ENCODE peak calls at places on chromosomes 4 and X, in seven cellular contexts. E, J, L, Y, K, D and Q are unnamed samples.

GRCh38 chrX:103585421-103586313 is at the start of gene TCEAL4:
- DNase-seq in E (peak; percentile 37), J (peak; percentile 37), L (peak; percentile 20), Y (no peak), K (peak; percentile 71), D (peak; percentile 28), Q (peak; percentile 71)

GRCh38 chrX:81195712-81196111 is 6.0 kb downstream of the HMGN5 start:
- DNase-seq in E (peak; percentile 72), J (peak; percentile 33), L (peak; percentile 40), Y (no peak), K (peak; percentile 38), D (peak; percentile 46), Q (peak; percentile 19)

GRCh38 chr4:574346-575161 is 1.5 kb downstream of the TMEM271 start:
- DNase-seq in E (no peak), J (no peak), L (no peak), Y (no peak), K (no peak), D (no peak), Q (peak; percentile 78)

GRCh38 chr4:116585240-116585639 is 500.1 kb downstream of the TRAM1L1 start:
- DNase-seq in E (no peak), J (no peak), L (no peak), Y (no peak), K (no peak), D (no peak), Q (no peak)

GRCh38 chr4:79300280-79300679 is 25.6 kb downstream of the NAA11 start:
- DNase-seq in E (no peak), J (no peak), L (no peak), Y (no peak), K (no peak), D (no peak), Q (no peak)

GRCh38 chrX:154098551-154098950 is 1.0 kb upstream of the MECP2 start:
- DNase-seq in E (no peak), J (no peak), L (no peak), Y (no peak), K (no peak), D (no peak), Q (no peak)

GRCh38 chrX:34338046-34338445 is 205.9 kb upstream of the FAM47A start:
- DNase-seq in E (no peak), J (no peak), L (no peak), Y (no peak), K (no peak), D (no peak), Q (no peak)

GRCh38 chr4:165428957-165429356 is 50.1 kb downstream of the CPE start:
- DNase-seq in E (no peak), J (no peak), L (no peak), Y (no peak), K (no peak), D (no peak), Q (no peak)

GRCh38 chr4:105619193-105619931 is 66.9 kb downstream of the ARHGEF38 start:
- DNase-seq in E (no peak), J (no peak), L (no peak), Y (no peak), K (peak; percentile 30), D (no peak), Q (no peak)

GRCh38 chrX:7068939-7069367 is 78.6 kb upstream of the STS start:
- DNase-seq in E (no peak), J (no peak), L (peak; percentile 67), Y (no peak), K (peak; percentile 65), D (no peak), Q (peak; percentile 62)

GRCh38 chrX:115642895-115643530 is 82.0 kb downstream of the PLS3 start:
- DNase-seq in E (peak; percentile 56), J (no peak), L (peak; percentile 66), Y (peak; percentile 19), K (peak; percentile 48), D (peak; percentile 67), Q (no peak)

GRCh38 chrX:31337332-31337731 is 265.5 kb upstream of the FTHL17 start:
- DNase-seq in E (no peak), J (no peak), L (no peak), Y (no peak), K (no peak), D (no peak), Q (no peak)

GRCh38 chr4:95572304-95572991 is 23.7 kb upstream of the UNC5C start:
- DNase-seq in E (no peak), J (no peak), L (peak; percentile 60), Y (no peak), K (no peak), D (peak; percentile 79), Q (no peak)

GRCh38 chr4:121408-122084 is 2.8 kb upstream of the ZNF718 start:
- DNase-seq in E (no peak), J (peak; percentile 47), L (no peak), Y (no peak), K (no peak), D (no peak), Q (no peak)

GRCh38 chr4:182975806-182976205 is 58.6 kb upstream of the DCTD start:
- DNase-seq in E (no peak), J (no peak), L (peak; percentile 90), Y (no peak), K (peak; percentile 22), D (peak; percentile 93), Q (no peak)

GRCh38 chrX:37378830-37379229 is 29.7 kb downstream of the PRRG1 start:
- DNase-seq in E (no peak), J (no peak), L (no peak), Y (no peak), K (no peak), D (no peak), Q (no peak)

GRCh38 chrX:123088930-123089329 is 95.1 kb upstream of the GRIA3 start:
- DNase-seq in E (no peak), J (no peak), L (no peak), Y (no peak), K (no peak), D (no peak), Q (no peak)

GRCh38 chr4:2186133-2186864 is 55.6 kb downstream of the HAUS3 start:
- DNase-seq in E (peak; percentile 29), J (no peak), L (no peak), Y (no peak), K (no peak), D (peak; percentile 29), Q (peak; percentile 76)

GRCh38 chr4:42083816-42084215 is 68.6 kb downstream of the BEND4 start:
- DNase-seq in E (no peak), J (no peak), L (no peak), Y (no peak), K (no peak), D (peak; percentile 9), Q (no peak)

GRCh38 chrX:40778861-40779575 is 43.7 kb upstream of the MED14 start:
- DNase-seq in E (no peak), J (no peak), L (peak; percentile 11), Y (no peak), K (no peak), D (peak; percentile 12), Q (no peak)

DNA sequence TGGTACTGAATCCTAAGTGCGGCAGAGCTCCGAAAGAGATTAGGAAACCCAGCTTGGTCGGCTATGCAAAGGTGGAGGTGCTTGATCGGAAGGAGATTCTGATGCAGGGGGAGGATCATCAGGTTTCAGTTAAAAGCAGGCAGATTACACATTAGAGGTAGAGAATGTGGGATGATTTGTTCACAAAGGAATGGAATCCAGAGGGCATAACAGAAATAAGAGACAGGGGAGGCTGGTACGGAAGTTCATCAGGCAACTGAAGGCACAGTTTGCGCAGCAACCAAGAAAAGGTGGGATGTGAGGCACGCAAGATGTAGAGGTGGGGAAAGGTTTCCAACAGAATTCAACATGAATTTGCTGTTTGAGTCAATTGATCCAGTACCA is 432 bp upstream of the ZNF330 start:
- DNase-seq in E (no peak), J (no peak), L (no peak), Y (no peak), K (no peak), D (no peak), Q (peak; percentile 24)
- H3K4me3 ChIP-seq in E (peak overlapping the region; percentile 99), J (peak overlapping the region; percentile 88), L (peak overlapping the region; percentile 88), Y (peak overlapping the region; percentile 92), K (peak overlapping the region; percentile 87), D (no peak overlapping the region), Q (no peak overlapping the region)

DNA sequence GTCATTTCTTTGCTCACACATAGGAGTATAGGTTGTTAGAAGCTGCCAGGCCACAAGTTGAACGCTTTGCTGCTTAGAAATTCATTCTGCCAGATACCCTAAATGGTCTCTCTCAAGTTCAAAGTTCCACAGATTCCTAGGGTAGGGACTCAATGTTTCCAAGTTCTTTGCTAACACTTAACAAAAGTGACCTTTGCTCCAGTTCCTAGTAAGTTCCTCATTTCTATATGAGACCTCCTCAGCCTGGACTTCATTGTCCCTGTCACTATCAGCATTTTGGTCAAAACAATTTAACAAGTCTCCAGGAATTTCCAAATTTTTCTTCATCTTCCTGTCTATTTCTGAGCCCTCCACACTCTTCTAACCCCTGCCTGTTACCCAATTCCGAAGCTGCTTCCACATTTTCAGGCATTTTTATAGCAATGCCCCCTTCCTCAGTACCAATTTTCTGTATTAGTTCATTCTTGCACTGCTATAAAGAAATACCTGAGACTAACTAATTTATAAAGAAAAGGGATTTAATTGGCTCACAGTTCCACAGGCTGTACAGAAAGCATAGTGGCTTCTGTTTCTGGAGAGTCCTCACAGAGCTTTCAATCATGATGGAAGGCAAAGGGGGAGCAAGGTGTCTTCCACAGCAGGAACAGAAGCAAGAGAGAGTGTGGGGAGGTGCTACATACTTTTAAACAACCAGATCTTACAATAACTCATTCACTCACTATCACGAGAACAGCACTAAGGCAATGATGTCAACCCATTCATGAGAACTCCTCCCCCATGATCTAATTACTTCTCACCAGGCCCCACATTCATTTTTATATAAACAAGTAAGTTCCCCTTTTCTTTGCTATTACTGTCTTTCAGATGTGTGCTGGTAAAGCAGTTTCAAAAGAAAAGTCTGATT is 11.5 kb upstream of the TLR1 start:
- DNase-seq in E (peak; percentile 22), J (no peak), L (no peak), Y (no peak), K (no peak), D (peak; percentile 52), Q (no peak)
- H3K4me3 ChIP-seq in E (no peak overlapping the region), J (no peak overlapping the region), L (no peak overlapping the region), Y (no peak overlapping the region), K (no peak overlapping the region), D (no peak overlapping the region), Q (no peak overlapping the region)

DNA sequence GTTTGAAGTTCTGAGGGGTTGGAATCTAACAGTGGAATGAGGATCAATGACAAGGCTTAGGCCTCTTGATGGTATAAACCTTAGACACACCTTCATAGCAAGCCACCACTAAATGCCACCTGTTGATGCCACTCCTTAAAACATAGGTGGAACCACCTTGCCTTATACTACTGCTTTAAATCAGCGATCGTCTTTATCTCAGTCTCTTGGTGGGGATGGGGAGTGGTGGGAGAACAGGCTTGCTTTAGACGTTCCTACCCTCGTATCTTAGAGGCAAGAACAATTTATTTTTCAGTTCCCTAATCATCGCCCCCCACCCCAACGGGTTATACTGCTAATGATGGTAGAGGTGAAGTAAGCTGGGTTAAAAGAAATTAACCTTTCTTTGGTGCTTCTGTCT is 1.3 kb downstream of the RAB33B start:
- DNase-seq in E (no peak), J (no peak), L (no peak), Y (no peak), K (no peak), D (no peak), Q (no peak)
- H3K4me3 ChIP-seq in E (peak overlapping the region; percentile 98), J (peak overlapping the region; percentile 91), L (peak overlapping the region; percentile 99), Y (peak overlapping the region; percentile 100), K (peak overlapping the region; percentile 99), D (no peak overlapping the region), Q (peak overlapping the region; percentile 90)

DNA sequence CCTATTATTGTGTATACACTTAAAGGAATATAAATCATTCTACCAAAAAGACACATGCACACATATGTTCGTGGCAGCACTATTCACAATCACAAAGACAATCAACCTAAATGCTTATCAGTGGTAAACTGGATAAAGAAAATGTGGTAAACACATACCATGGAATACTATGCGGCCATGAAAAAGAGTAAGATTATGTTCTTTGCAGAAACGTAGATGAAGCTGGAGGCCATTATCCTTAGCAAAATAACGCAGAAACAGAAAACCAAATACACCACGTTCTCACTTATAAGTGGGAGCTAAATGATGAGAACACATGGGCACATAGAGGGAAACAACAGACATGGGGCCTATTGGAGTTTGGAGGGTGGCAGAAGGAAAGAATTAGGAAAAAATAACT is 593.2 kb downstream of the DMD start:
- DNase-seq in E (no peak), J (no peak), L (no peak), Y (no peak), K (no peak), D (no peak), Q (no peak)
- H3K4me3 ChIP-seq in E (no peak overlapping the region), J (no peak overlapping the region), L (no peak overlapping the region), Y (no peak overlapping the region), K (no peak overlapping the region), D (no peak overlapping the region), Q (no peak overlapping the region)